ENCODE peak calls at places on chromosome 19, in eight cellular contexts. Z, J, Q, B, P, K, I and T are unnamed samples.

GRCh38 chr19:12495002-12495802 is 10.6 kb upstream of the ZNF709 start:
- DNase-seq in Z (peak; percentile 95), J (peak; percentile 78), Q (peak; percentile 77), B (peak; percentile 90), P (peak; percentile 95), K (peak; percentile 94), I (peak; percentile 82), T (peak; percentile 83)

GRCh38 chr19:55753401-55753800 is 5.5 kb upstream of the RFPL4A start:
- DNase-seq in Z (no peak), J (no peak), Q (no peak), B (no peak), P (no peak), K (no peak), I (no peak), T (no peak)

GRCh38 chr19:28881616-28882015 is 331.3 kb downstream of the UQCRFS1 start:
- DNase-seq in Z (no peak), J (peak; percentile 37), Q (no peak), B (no peak), P (no peak), K (no peak), I (no peak), T (no peak)

GRCh38 chr19:40397568-40397906 is 7.6 kb upstream of the HIPK4 start:
- DNase-seq in Z (no peak), J (no peak), Q (no peak), B (no peak), P (no peak), K (no peak), I (no peak), T (no peak)

GRCh38 chr19:47418595-47419036 is 711 bp downstream of the MEIS3 start:
- DNase-seq in Z (no peak), J (no peak), Q (no peak), B (no peak), P (no peak), K (no peak), I (no peak), T (no peak)

GRCh38 chr19:29666634-29667389 is 1.6 kb downstream of the PLEKHF1 start:
- DNase-seq in Z (peak; percentile 59), J (peak; percentile 36), Q (no peak), B (no peak), P (peak; percentile 57), K (no peak), I (no peak), T (peak; percentile 83)

GRCh38 chr19:4007836-4008539 is 452 bp downstream of the PIAS4 start:
- DNase-seq in Z (peak; percentile 17), J (no peak), Q (peak; percentile 26), B (no peak), P (no peak), K (no peak), I (no peak), T (peak; percentile 40)

GRCh38 chr19:18644144-18645034 is 7.6 kb downstream of the KLHL26 start:
- DNase-seq in Z (no peak), J (no peak), Q (no peak), B (no peak), P (no peak), K (no peak), I (no peak), T (no peak)

GRCh38 chr19:42409477-42409876 is 17.7 kb downstream of the LIPE start:
- DNase-seq in Z (no peak), J (no peak), Q (no peak), B (no peak), P (no peak), K (no peak), I (no peak), T (no peak)

GRCh38 chr19:12913011-12913561 is 6.0 kb downstream of the SYCE2 start:
- DNase-seq in Z (peak; percentile 64), J (no peak), Q (no peak), B (peak; percentile 99), P (no peak), K (no peak), I (no peak), T (peak; percentile 6)

GRCh38 chr19:6062274-6062673 is 48.0 kb downstream of the RFX2 start:
- DNase-seq in Z (peak; percentile 37), J (no peak), Q (peak; percentile 35), B (no peak), P (peak; percentile 57), K (peak; percentile 31), I (no peak), T (no peak)

GRCh38 chr19:18091217-18091608 is 4.5 kb upstream of the IL12RB1 start:
- DNase-seq in Z (no peak), J (peak; percentile 87), Q (peak; percentile 72), B (no peak), P (peak; percentile 89), K (peak; percentile 87), I (peak; percentile 58), T (no peak)

GRCh38 chr19:18675779-18676178 is 7.7 kb upstream of the CRTC1 start:
- DNase-seq in Z (no peak), J (peak; percentile 34), Q (no peak), B (no peak), P (no peak), K (no peak), I (no peak), T (no peak)